ENCODE peak calls at places on chromosome 6, in four cellular contexts. Z, V, L and U are unnamed samples.
A peak's percentile ranks its signal among the peaks of the same experiment; 100 is the strongest.

GRCh38 chr6:83055366-83055964 is 10.2 kb downstream of the UBE3D start:
- DNase-seq in Z (no peak), L (peak; percentile 34), V (no peak), U (no peak)

GRCh38 chr6:161409353-161409752 is 135.5 kb upstream of the AGPAT4 start:
- DNase-seq in L (no peak), V (no peak), Z (no peak), U (no peak)

GRCh38 chr6:15429146-15430110 is 183.6 kb downstream of the JARID2 start:
- DNase-seq in V (no peak), L (no peak), Z (no peak), U (no peak)

GRCh38 chr6:32069878-32070515 is 31.8 kb downstream of the CYP21A2 start:
- DNase-seq in L (no peak), V (no peak), Z (no peak), U (no peak)

GRCh38 chr6:99013145-99013544 is 65.4 kb upstream of the FBXL4 start:
- DNase-seq in Z (no peak), L (no peak), V (peak; percentile 62), U (peak; percentile 90)

GRCh38 chr6:5565976-5566375 is 304.7 kb downstream of the FARS2 start:
- DNase-seq in Z (no peak), V (no peak), L (no peak), U (no peak)

GRCh38 chr6:143872211-143872610 is 7.9 kb downstream of the ZC2HC1B start:
- DNase-seq in Z (no peak), V (no peak), L (no peak), U (no peak)

GRCh38 chr6:2213082-2213481 is 32.3 kb downstream of the GMDS start:
- DNase-seq in V (no peak), L (no peak), Z (no peak), U (no peak)

GRCh38 chr6:75874224-75874623 is 125.2 kb downstream of the MYO6 start:
- DNase-seq in L (peak; percentile 57), V (no peak), Z (no peak), U (no peak)

GRCh38 chr6:2432258-2432657 is 186.9 kb upstream of the GMDS start:
- DNase-seq in Z (no peak), V (peak; percentile 91), L (no peak), U (peak; percentile 85)

GRCh38 chr6:166439366-166440091 is 56.8 kb upstream of the MPC1 start:
- DNase-seq in L (no peak), V (no peak), Z (no peak), U (no peak)

GRCh38 chr6:146014233-146014632 is 14.6 kb upstream of the GRM1 start:
- DNase-seq in V (no peak), L (no peak), Z (no peak), U (no peak)